ENCODE peak calls at places on chromosome 5, in four cellular contexts. Y, E, W and L are unnamed samples.

GRCh38 chr5:158670199-158670598 is 429.5 kb downstream of the EBF1 start:
- DNase-seq in Y (no peak), E (peak; percentile 28), W (no peak), L (no peak)

GRCh38 chr5:159571501-159572244 is 241.4 kb upstream of the IL12B start:
- DNase-seq in Y (no peak), E (no peak), W (peak; percentile 36), L (peak; percentile 14)

GRCh38 chr5:41763096-41763495 is 107.1 kb downstream of the OXCT1 start:
- DNase-seq in Y (no peak), E (peak; percentile 63), W (no peak), L (peak; percentile 20)

GRCh38 chr5:71932649-71933338 is 174.5 kb upstream of the MAP1B start:
- DNase-seq in Y (peak; percentile 75), E (no peak), W (peak; percentile 69), L (no peak)

GRCh38 chr5:145887976-145888574 is 15.3 kb upstream of the GRXCR2 start:
- DNase-seq in Y (peak; percentile 81), E (no peak), W (peak; percentile 71), L (peak; percentile 51)

GRCh38 chr5:83368835-83369234 is 102.7 kb upstream of the VCAN start:
- DNase-seq in Y (no peak), E (no peak), W (no peak), L (no peak)

GRCh38 chr5:119070578-119070827 is 384 bp upstream of the DMXL1 start:
- DNase-seq in Y (peak; percentile 93), E (no peak), W (peak; percentile 92), L (no peak)

GRCh38 chr5:36374275-36374862 is 72.7 kb upstream of the RANBP3L start:
- DNase-seq in Y (no peak), E (no peak), W (no peak), L (peak; percentile 43)

GRCh38 chr5:131357739-131358561 is 94.1 kb downstream of the CDC42SE2 start:
- DNase-seq in Y (no peak), E (no peak), W (no peak), L (no peak)

GRCh38 chr5:112974901-112975300 is 1.7 kb upstream of the DCP2 start:
- DNase-seq in Y (no peak), E (no peak), W (no peak), L (no peak)

GRCh38 chr5:120538149-120538548 is 74.0 kb downstream of the PRR16 start:
- DNase-seq in Y (no peak), E (no peak), W (no peak), L (peak; percentile 51)

GRCh38 chr5:15367501-15367900 is 132.5 kb upstream of the FBXL7 start:
- DNase-seq in Y (no peak), E (no peak), W (no peak), L (no peak)

GRCh38 chr5:34686762-34687268 is 30.7 kb downstream of the RAI14 start:
- DNase-seq in Y (no peak), E (no peak), W (peak; percentile 94), L (peak; percentile 79)

GRCh38 chr5:67971223-67971830 is 244.2 kb upstream of the PIK3R1 start:
- DNase-seq in Y (no peak), E (no peak), W (peak; percentile 42), L (no peak)

GRCh38 chr5:131109540-131110255 is 55.4 kb downstream of the HINT1 start:
- DNase-seq in Y (peak; percentile 59), E (peak; percentile 58), W (peak; percentile 60), L (peak; percentile 34)

GRCh38 chr5:154384480-154385235 is 61.1 kb upstream of the SAP30L start:
- DNase-seq in Y (no peak), E (peak; percentile 73), W (no peak), L (no peak)

GRCh38 chr5:98768160-98769005 is 5.1 kb upstream of the RGMB start:
- DNase-seq in Y (peak; percentile 90), E (peak; percentile 43), W (peak; percentile 65), L (no peak)

GRCh38 chr5:83474170-83474796 is 2.7 kb downstream of the VCAN start:
- DNase-seq in Y (peak; percentile 94), E (peak; percentile 74), W (peak; percentile 93), L (peak; percentile 94)

GRCh38 chr5:95238560-95239325 is 46.2 kb downstream of the MCTP1 start:
- DNase-seq in Y (no peak), E (no peak), W (no peak), L (peak; percentile 7)

GRCh38 chr5:149756354-149756753 is 26.2 kb downstream of the PPARGC1B start:
- DNase-seq in Y (no peak), E (no peak), W (no peak), L (no peak)

DNA sequence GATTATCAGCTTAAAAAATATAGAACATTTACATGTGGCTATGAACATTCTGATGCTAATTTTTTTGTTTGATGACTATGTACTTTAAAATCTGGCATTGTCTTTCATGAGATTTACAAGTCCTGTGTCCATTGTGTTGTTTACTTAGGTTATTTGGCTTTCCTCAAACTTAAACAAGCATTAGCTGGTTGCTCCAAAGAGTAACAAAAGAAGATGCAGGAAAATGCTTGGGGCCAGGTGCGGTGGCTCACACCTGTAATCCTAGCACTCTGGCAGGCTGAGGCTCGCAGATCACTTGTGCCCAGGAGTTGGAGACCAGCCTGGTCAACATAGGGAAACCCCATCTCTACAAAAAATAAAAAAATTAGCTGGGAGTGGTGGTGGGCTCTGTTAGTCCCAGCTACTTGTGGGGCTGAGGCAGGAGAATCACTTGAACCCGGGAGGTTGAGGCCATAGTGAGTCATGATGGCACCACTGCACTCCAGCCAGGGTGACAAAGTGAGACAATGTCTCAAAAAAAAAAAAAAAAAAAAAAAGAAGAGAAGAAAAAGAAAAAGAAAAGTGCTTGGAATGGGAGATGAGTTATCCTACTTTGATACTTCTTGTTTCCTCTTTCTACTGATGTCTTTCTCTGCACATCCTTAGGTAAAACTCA is 39.7 kb downstream of the PAM start:
- DNase-seq in Y (no peak), E (no peak), W (no peak), L (peak; percentile 17)
- H3K4me3 ChIP-seq in Y (no peak overlapping the region), E (no peak overlapping the region), W (no peak overlapping the region), L (no peak overlapping the region)

DNA sequence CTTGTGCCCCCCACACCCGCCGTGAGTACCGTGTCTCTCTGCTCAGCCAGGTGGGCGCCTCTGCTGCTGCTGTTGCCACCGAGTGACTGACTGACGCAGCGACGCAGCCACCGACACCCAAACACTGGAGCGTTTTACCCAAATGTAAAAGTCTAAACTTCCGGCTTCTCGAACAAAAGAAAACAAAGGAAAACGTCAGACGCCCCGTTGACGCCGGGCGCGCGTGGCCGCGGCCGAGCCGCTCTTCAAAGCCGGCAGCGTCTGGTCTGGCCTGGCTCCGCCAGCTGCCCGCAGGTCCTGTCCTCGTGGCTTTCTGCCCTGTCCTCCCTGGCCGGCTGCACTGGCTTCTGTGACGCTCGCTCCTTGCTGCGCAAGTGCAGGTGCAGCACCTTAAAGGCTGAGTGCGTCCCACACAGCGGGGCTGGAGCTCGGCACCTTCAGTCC is 41.4 kb upstream of the CLPTM1L start:
- DNase-seq in Y (peak; percentile 77), E (peak; percentile 72), W (peak; percentile 75), L (peak; percentile 15)
- TF ChIP-seq EZH2 in Y (peak; percentile 66), E (no peak), W (no peak), L (no peak)

GRCh38 chr5:124740991-124741583 is 5.4 kb downstream of the ZNF608 start:
- DNase-seq in Y (no peak), E (no peak), W (no peak), L (peak; percentile 95)
- H3K4me3 ChIP-seq in Y (peak overlapping the region; percentile 69), E (no peak overlapping the region), W (no peak overlapping the region), L (no peak overlapping the region)

DNA sequence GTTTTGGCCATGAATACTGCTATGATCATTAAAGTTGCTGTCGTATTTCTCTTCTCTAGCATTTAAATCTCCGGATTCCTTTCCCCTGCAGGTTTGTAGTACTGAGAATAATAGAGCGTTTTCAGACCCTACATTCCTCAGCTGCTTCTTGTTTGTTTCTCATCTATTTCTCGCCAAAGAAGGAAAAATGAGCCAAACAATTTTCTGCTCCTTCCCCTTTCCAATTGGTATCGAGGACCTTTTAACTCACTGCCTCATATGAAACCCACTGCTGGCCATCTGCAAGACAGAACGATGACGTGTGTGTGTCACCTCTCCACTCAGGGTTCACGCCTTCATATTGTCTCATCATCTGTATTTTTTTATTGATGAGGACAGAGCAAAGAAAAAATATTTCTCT is 689.4 kb upstream of the WWC1 start:
- DNase-seq in Y (no peak), E (no peak), W (no peak), L (no peak)
- TF ChIP-seq EZH2 in Y (no peak), E (no peak), W (no peak), L (no peak)

DNA sequence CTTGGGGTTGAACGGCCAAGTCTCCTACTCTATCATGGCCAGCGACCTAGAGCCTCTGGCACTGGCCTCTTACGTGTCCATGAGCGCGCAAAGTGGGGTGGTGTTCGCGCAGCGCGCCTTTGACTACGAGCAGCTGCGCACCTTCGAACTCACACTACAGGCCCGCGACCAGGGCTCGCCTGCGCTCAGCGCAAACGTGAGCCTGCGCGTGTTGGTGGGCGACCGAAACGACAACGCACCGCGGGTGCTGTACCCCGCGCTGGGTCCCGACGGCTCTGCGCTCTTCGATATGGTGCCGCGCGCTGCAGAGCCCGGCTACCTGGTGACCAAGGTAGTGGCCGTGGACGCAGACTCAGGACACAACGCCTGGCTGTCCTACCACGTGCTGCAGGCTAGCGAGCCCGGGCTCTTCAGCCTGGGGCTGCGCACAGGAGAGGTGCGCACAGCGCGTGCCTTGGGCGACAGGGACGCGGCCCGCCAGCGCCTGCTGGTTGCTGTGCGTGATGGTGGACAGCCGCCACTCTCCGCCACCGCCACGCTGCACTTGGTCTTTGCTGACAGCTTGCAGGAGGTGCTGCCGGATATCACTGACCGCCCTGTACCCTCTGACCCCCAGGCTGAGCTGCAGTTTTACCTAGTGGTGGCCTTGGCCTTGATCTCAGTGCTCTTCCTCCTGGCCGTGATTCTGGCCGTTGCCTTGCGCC is 2.0 kb downstream of the PCDHGB5 start:
- DNase-seq in Y (no peak), E (no peak), W (no peak), L (no peak)
- H3K4me3 ChIP-seq in Y (no peak overlapping the region), E (no peak overlapping the region), W (no peak overlapping the region), L (no peak overlapping the region)

GRCh38 chr5:50969207-50970145 is 303.0 kb downstream of the PARP8 start:
- DNase-seq in Y (peak; percentile 62), E (no peak), W (peak; percentile 14), L (no peak)
- TF ChIP-seq EZH2 in Y (no peak), E (no peak), W (no peak), L (peak; percentile 70)

GRCh38 chr5:69372394-69372793 is 2.8 kb downstream of the RAD17 start:
- DNase-seq in Y (no peak), E (no peak), W (no peak), L (no peak)

GRCh38 chr5:69368458-69369368 is 607 bp downstream of the AK6 start:
- DNase-seq in Y (peak; percentile 39), E (no peak), W (peak; percentile 43), L (no peak)

GRCh38 chr5:69367697-69368279 is 1.5 kb downstream of the AK6 start:
- DNase-seq in Y (no peak), E (no peak), W (no peak), L (no peak)

GRCh38 chr5:69364850-69365249 is 4.5 kb downstream of the AK6 start:
- DNase-seq in Y (no peak), E (no peak), W (no peak), L (no peak)

GRCh38 chr5:69369369-69370121 is at the start of the genes AK6, RAD17 and TAF9:
- DNase-seq in Y (peak; percentile 95), E (peak; percentile 92), W (peak; percentile 95), L (peak; percentile 92)
- H3K4me3 ChIP-seq in Y (peak within 1 kb of the TSS; percentile 80), E (peak within 1 kb of the TSS; percentile 100), W (peak within 1 kb of the TSS; percentile 81), L (peak within 1 kb of the TSS; percentile 99)

DNA sequence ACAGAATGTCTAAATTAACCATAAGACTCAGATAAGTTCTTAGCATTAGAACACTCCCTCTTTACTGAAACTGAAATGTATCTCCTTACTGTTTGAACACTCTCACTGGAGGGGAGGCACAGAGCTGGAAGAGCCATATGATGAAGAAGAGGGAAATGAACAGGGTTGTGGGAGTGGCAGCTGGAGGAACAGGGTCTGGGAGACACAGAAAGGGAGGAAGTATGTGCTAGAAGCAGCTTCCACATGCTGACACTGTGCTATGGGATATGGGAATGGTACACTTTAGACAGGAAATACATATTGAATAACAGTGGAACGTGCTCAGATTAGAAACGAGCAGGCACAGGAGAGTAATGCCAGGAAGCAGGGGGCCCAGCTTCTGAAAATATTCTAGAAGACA is 100.1 kb downstream of the LMNB1 start:
- DNase-seq in Y (no peak), E (no peak), W (no peak), L (no peak)
- TF ChIP-seq EZH2 in Y (no peak), E (no peak), W (no peak), L (no peak)